ENCODE peak calls at places on chromosomes 7 and 10, in six cellular contexts. One of them, this sample, is unnamed.

GRCh38 chr7:117164578-117164977 is 158.3 kb downstream of the WNT2 start:
- DNase-seq in activated CD4-positive, alpha-beta T cell treated with anti-CD3 and anti-CD28 coated beads, Interleukin-2, amount 50 U/mL, for 24 hours: no peak
- DNase-seq in HCT116: no peak
- DNase-seq in activated CD4-positive, alpha-beta memory T cell treated with anti-CD3 and anti-CD28 coated beads, Interleukin-2, amount 10 ng/mL, durations not matched to agents 7 days and 5 days: no peak
- DNase-seq in mucosa of gallbladder: no peak
- DNase-seq in stimulated activated CD4-positive, alpha-beta T cell treated with anti-CD3 and anti-CD28 coated beads, Interleukin-2, amount 100 ng/mL, for 48 hours: no peak
- DNase-seq in this sample: no peak

GRCh38 chr7:100835903-100836811 is 8.8 kb upstream of the EPHB4 start:
- DNase-seq in activated CD4-positive, alpha-beta T cell treated with anti-CD3 and anti-CD28 coated beads, Interleukin-2, amount 50 U/mL, for 24 hours: no peak
- DNase-seq in HCT116: no peak
- DNase-seq in activated CD4-positive, alpha-beta memory T cell treated with anti-CD3 and anti-CD28 coated beads, Interleukin-2, amount 10 ng/mL, durations not matched to agents 7 days and 5 days: no peak
- DNase-seq in mucosa of gallbladder: peak; percentile 80
- DNase-seq in stimulated activated CD4-positive, alpha-beta T cell treated with anti-CD3 and anti-CD28 coated beads, Interleukin-2, amount 100 ng/mL, for 48 hours: no peak
- DNase-seq in this sample: no peak

GRCh38 chr10:42960491-42961155 is 116.2 kb upstream of the RET start:
- DNase-seq in activated CD4-positive, alpha-beta T cell treated with anti-CD3 and anti-CD28 coated beads, Interleukin-2, amount 50 U/mL, for 24 hours: no peak
- DNase-seq in HCT116: peak; percentile 40
- DNase-seq in activated CD4-positive, alpha-beta memory T cell treated with anti-CD3 and anti-CD28 coated beads, Interleukin-2, amount 10 ng/mL, durations not matched to agents 7 days and 5 days: no peak
- DNase-seq in mucosa of gallbladder: peak; percentile 8
- DNase-seq in stimulated activated CD4-positive, alpha-beta T cell treated with anti-CD3 and anti-CD28 coated beads, Interleukin-2, amount 100 ng/mL, for 48 hours: no peak
- DNase-seq in this sample: no peak

GRCh38 chr7:33807779-33808482 is 97.4 kb upstream of the BMPER start:
- DNase-seq in activated CD4-positive, alpha-beta T cell treated with anti-CD3 and anti-CD28 coated beads, Interleukin-2, amount 50 U/mL, for 24 hours: no peak
- DNase-seq in HCT116: peak; percentile 10
- DNase-seq in activated CD4-positive, alpha-beta memory T cell treated with anti-CD3 and anti-CD28 coated beads, Interleukin-2, amount 10 ng/mL, durations not matched to agents 7 days and 5 days: no peak
- DNase-seq in mucosa of gallbladder: no peak
- DNase-seq in stimulated activated CD4-positive, alpha-beta T cell treated with anti-CD3 and anti-CD28 coated beads, Interleukin-2, amount 100 ng/mL, for 48 hours: no peak
- DNase-seq in this sample: peak; percentile 21

GRCh38 chr7:140005754-140006503 is 56.8 kb downstream of the PARP12 start:
- DNase-seq in activated CD4-positive, alpha-beta T cell treated with anti-CD3 and anti-CD28 coated beads, Interleukin-2, amount 50 U/mL, for 24 hours: no peak
- DNase-seq in HCT116: peak; percentile 48
- DNase-seq in activated CD4-positive, alpha-beta memory T cell treated with anti-CD3 and anti-CD28 coated beads, Interleukin-2, amount 10 ng/mL, durations not matched to agents 7 days and 5 days: no peak
- DNase-seq in mucosa of gallbladder: peak; percentile 37
- DNase-seq in stimulated activated CD4-positive, alpha-beta T cell treated with anti-CD3 and anti-CD28 coated beads, Interleukin-2, amount 100 ng/mL, for 48 hours: no peak
- DNase-seq in this sample: peak; percentile 58

GRCh38 chr7:122217125-122217524 is 73.1 kb upstream of the AASS start:
- DNase-seq in activated CD4-positive, alpha-beta T cell treated with anti-CD3 and anti-CD28 coated beads, Interleukin-2, amount 50 U/mL, for 24 hours: no peak
- DNase-seq in HCT116: no peak
- DNase-seq in activated CD4-positive, alpha-beta memory T cell treated with anti-CD3 and anti-CD28 coated beads, Interleukin-2, amount 10 ng/mL, durations not matched to agents 7 days and 5 days: no peak
- DNase-seq in mucosa of gallbladder: no peak
- DNase-seq in stimulated activated CD4-positive, alpha-beta T cell treated with anti-CD3 and anti-CD28 coated beads, Interleukin-2, amount 100 ng/mL, for 48 hours: no peak
- DNase-seq in this sample: no peak

GRCh38 chr10:485776-486572 is 203.5 kb downstream of the DIP2C start:
- DNase-seq in activated CD4-positive, alpha-beta T cell treated with anti-CD3 and anti-CD28 coated beads, Interleukin-2, amount 50 U/mL, for 24 hours: no peak
- DNase-seq in HCT116: no peak
- DNase-seq in activated CD4-positive, alpha-beta memory T cell treated with anti-CD3 and anti-CD28 coated beads, Interleukin-2, amount 10 ng/mL, durations not matched to agents 7 days and 5 days: no peak
- DNase-seq in mucosa of gallbladder: no peak
- DNase-seq in stimulated activated CD4-positive, alpha-beta T cell treated with anti-CD3 and anti-CD28 coated beads, Interleukin-2, amount 100 ng/mL, for 48 hours: no peak
- DNase-seq in this sample: no peak

GRCh38 chr10:81871558-81871957 is 3.4 kb upstream of the NRG3 start:
- DNase-seq in activated CD4-positive, alpha-beta T cell treated with anti-CD3 and anti-CD28 coated beads, Interleukin-2, amount 50 U/mL, for 24 hours: no peak
- DNase-seq in HCT116: no peak
- DNase-seq in activated CD4-positive, alpha-beta memory T cell treated with anti-CD3 and anti-CD28 coated beads, Interleukin-2, amount 10 ng/mL, durations not matched to agents 7 days and 5 days: no peak
- DNase-seq in mucosa of gallbladder: no peak
- DNase-seq in stimulated activated CD4-positive, alpha-beta T cell treated with anti-CD3 and anti-CD28 coated beads, Interleukin-2, amount 100 ng/mL, for 48 hours: no peak
- DNase-seq in this sample: no peak

GRCh38 chr10:4763960-4764428 is 62.0 kb upstream of the AKR1E2 start:
- DNase-seq in activated CD4-positive, alpha-beta T cell treated with anti-CD3 and anti-CD28 coated beads, Interleukin-2, amount 50 U/mL, for 24 hours: no peak
- DNase-seq in HCT116: no peak
- DNase-seq in activated CD4-positive, alpha-beta memory T cell treated with anti-CD3 and anti-CD28 coated beads, Interleukin-2, amount 10 ng/mL, durations not matched to agents 7 days and 5 days: no peak
- DNase-seq in mucosa of gallbladder: no peak
- DNase-seq in stimulated activated CD4-positive, alpha-beta T cell treated with anti-CD3 and anti-CD28 coated beads, Interleukin-2, amount 100 ng/mL, for 48 hours: no peak
- DNase-seq in this sample: no peak

GRCh38 chr10:63365976-63366765 is 99.6 kb downstream of the JMJD1C start:
- DNase-seq in activated CD4-positive, alpha-beta T cell treated with anti-CD3 and anti-CD28 coated beads, Interleukin-2, amount 50 U/mL, for 24 hours: no peak
- DNase-seq in HCT116: no peak
- DNase-seq in activated CD4-positive, alpha-beta memory T cell treated with anti-CD3 and anti-CD28 coated beads, Interleukin-2, amount 10 ng/mL, durations not matched to agents 7 days and 5 days: no peak
- DNase-seq in mucosa of gallbladder: no peak
- DNase-seq in stimulated activated CD4-positive, alpha-beta T cell treated with anti-CD3 and anti-CD28 coated beads, Interleukin-2, amount 100 ng/mL, for 48 hours: no peak
- DNase-seq in this sample: no peak

GRCh38 chr10:110617455-110618162 is 26.5 kb upstream of the RBM20 start:
- DNase-seq in activated CD4-positive, alpha-beta T cell treated with anti-CD3 and anti-CD28 coated beads, Interleukin-2, amount 50 U/mL, for 24 hours: no peak
- DNase-seq in HCT116: no peak
- DNase-seq in activated CD4-positive, alpha-beta memory T cell treated with anti-CD3 and anti-CD28 coated beads, Interleukin-2, amount 10 ng/mL, durations not matched to agents 7 days and 5 days: no peak
- DNase-seq in mucosa of gallbladder: no peak
- DNase-seq in stimulated activated CD4-positive, alpha-beta T cell treated with anti-CD3 and anti-CD28 coated beads, Interleukin-2, amount 100 ng/mL, for 48 hours: no peak
- DNase-seq in this sample: no peak

GRCh38 chr10:78255796-78256638 is 222.4 kb downstream of the RPS24 start:
- DNase-seq in activated CD4-positive, alpha-beta T cell treated with anti-CD3 and anti-CD28 coated beads, Interleukin-2, amount 50 U/mL, for 24 hours: no peak
- DNase-seq in HCT116: peak; percentile 82
- DNase-seq in activated CD4-positive, alpha-beta memory T cell treated with anti-CD3 and anti-CD28 coated beads, Interleukin-2, amount 10 ng/mL, durations not matched to agents 7 days and 5 days: no peak
- DNase-seq in mucosa of gallbladder: peak; percentile 76
- DNase-seq in stimulated activated CD4-positive, alpha-beta T cell treated with anti-CD3 and anti-CD28 coated beads, Interleukin-2, amount 100 ng/mL, for 48 hours: no peak
- DNase-seq in this sample: peak; percentile 33

GRCh38 chr7:127885843-127886242 is 145.4 kb downstream of the LRRC4 start:
- DNase-seq in activated CD4-positive, alpha-beta T cell treated with anti-CD3 and anti-CD28 coated beads, Interleukin-2, amount 50 U/mL, for 24 hours: no peak
- DNase-seq in HCT116: no peak
- DNase-seq in activated CD4-positive, alpha-beta memory T cell treated with anti-CD3 and anti-CD28 coated beads, Interleukin-2, amount 10 ng/mL, durations not matched to agents 7 days and 5 days: no peak
- DNase-seq in mucosa of gallbladder: peak; percentile 13
- DNase-seq in stimulated activated CD4-positive, alpha-beta T cell treated with anti-CD3 and anti-CD28 coated beads, Interleukin-2, amount 100 ng/mL, for 48 hours: no peak
- DNase-seq in this sample: no peak

GRCh38 chr7:71131256-71131752 is 640 bp upstream of the GALNT17 start:
- DNase-seq in activated CD4-positive, alpha-beta T cell treated with anti-CD3 and anti-CD28 coated beads, Interleukin-2, amount 50 U/mL, for 24 hours: no peak
- DNase-seq in HCT116: no peak
- DNase-seq in activated CD4-positive, alpha-beta memory T cell treated with anti-CD3 and anti-CD28 coated beads, Interleukin-2, amount 10 ng/mL, durations not matched to agents 7 days and 5 days: no peak
- DNase-seq in mucosa of gallbladder: peak; percentile 14
- DNase-seq in stimulated activated CD4-positive, alpha-beta T cell treated with anti-CD3 and anti-CD28 coated beads, Interleukin-2, amount 100 ng/mL, for 48 hours: no peak
- DNase-seq in this sample: peak; percentile 83

GRCh38 chr10:35643151-35643975 is 1.3 kb upstream of the FZD8 start:
- DNase-seq in activated CD4-positive, alpha-beta T cell treated with anti-CD3 and anti-CD28 coated beads, Interleukin-2, amount 50 U/mL, for 24 hours: no peak
- DNase-seq in HCT116: no peak
- DNase-seq in activated CD4-positive, alpha-beta memory T cell treated with anti-CD3 and anti-CD28 coated beads, Interleukin-2, amount 10 ng/mL, durations not matched to agents 7 days and 5 days: no peak
- DNase-seq in mucosa of gallbladder: peak; percentile 61
- DNase-seq in stimulated activated CD4-positive, alpha-beta T cell treated with anti-CD3 and anti-CD28 coated beads, Interleukin-2, amount 100 ng/mL, for 48 hours: no peak
- DNase-seq in this sample: peak; percentile 89

This sample was measured in testis.